ENCODE peak calls at places on chromosomes 12 and 14, in four cellular contexts. H is choroid plexus epithelial cell, R is foreskin fibroblast, B is epithelial cell of esophagus. D is an unnamed sample.
A peak's percentile ranks its signal among the peaks of the same experiment; 100 is the strongest.

GRCh38 chr12:14896477-14897184 is 11.0 kb upstream of the MGP start:
- DNase-seq in H (peak; percentile 85), R (peak; percentile 57), B (peak; percentile 61), D (peak; percentile 60)

GRCh38 chr12:43103866-43104265 is 448.1 kb downstream of the ADAMTS20 start:
- DNase-seq in H (no peak), R (no peak), B (no peak), D (no peak)

GRCh38 chr12:128698573-128698972 is 125.2 kb downstream of the SLC15A4 start:
- DNase-seq in H (no peak), R (no peak), B (no peak), D (no peak)

GRCh38 chr14:81625343-81625742 is 91.7 kb upstream of the SEL1L start:
- DNase-seq in H (peak; percentile 12), R (no peak), B (peak; percentile 32), D (no peak)

GRCh38 chr12:107525063-107525718 is 160.4 kb upstream of the PWP1 start:
- DNase-seq in H (no peak), R (no peak), B (no peak), D (no peak)

GRCh38 chr12:11901687-11902524 is 168.8 kb upstream of the BCL2L14 start:
- DNase-seq in H (no peak), R (no peak), B (no peak), D (no peak)

GRCh38 chr12:52401926-52402325 is 4.2 kb downstream of the KRT82 start:
- DNase-seq in H (no peak), R (no peak), B (peak; percentile 51), D (no peak)

GRCh38 chr14:55604900-55605418 is 25.0 kb downstream of the KTN1 start:
- DNase-seq in H (no peak), R (no peak), B (no peak), D (no peak)

GRCh38 chr12:8914716-8915526 is 612 bp downstream of the PHC1 start:
- DNase-seq in H (peak; percentile 72), R (peak; percentile 33), B (peak; percentile 72), D (no peak)

GRCh38 chr14:76923422-76924362 is 97.5 kb downstream of the LRRC74A start:
- DNase-seq in H (no peak), R (no peak), B (no peak), D (no peak)

GRCh38 chr14:68394719-68395117 is 398.1 kb downstream of the ZFP36L1 start:
- DNase-seq in H (no peak), R (no peak), B (no peak), D (no peak)

GRCh38 chr14:68392393-68393085 is 400.3 kb downstream of the ZFP36L1 start:
- DNase-seq in H (peak; percentile 62), R (no peak), B (peak; percentile 37), D (no peak)

GRCh38 chr14:68395585-68395984 is 397.3 kb downstream of the ZFP36L1 start:
- DNase-seq in H (peak; percentile 43), R (peak; percentile 95), B (no peak), D (no peak)

GRCh38 chr14:68393178-68393763 is 399.6 kb downstream of the ZFP36L1 start:
- DNase-seq in H (no peak), R (no peak), B (no peak), D (no peak)

DNA sequence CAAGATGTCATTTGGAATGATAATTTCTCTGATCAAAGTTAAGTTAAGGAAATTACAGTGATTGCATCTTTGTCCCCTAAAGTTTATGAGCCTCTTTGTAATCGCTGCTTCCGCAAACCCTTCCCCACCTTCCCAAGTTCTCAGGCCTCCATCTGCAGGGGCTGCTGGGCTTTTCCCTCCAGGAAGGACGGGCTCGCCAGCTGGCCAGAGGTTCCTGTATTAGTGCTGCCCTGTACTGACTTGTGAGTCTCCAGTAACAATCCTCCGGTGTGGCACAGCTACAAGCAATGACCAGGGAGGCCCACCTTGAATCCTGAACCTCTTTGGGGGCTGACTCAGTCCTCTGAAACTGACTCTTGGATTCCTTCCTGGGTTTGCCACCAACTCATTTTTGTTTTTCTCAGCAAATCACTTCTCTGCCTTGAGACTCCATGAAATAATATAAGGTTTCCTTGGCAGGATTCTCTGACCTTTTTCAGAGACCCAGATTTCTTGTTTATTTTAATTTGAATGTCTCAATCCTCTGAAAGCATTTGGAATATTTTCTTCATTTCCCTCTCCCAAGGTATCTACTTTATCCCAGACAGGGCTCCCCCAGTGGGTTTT is 398.7 kb downstream of the ZFP36L1 start:
- DNase-seq in H (peak; percentile 27), R (no peak), B (no peak), D (no peak)
- TF ChIP-seq CTCF in H (no peak), R (no peak), B (no peak), D (no peak)

GRCh38 chr14:80055226-80055625 is 156.1 kb downstream of the DIO2 start:
- DNase-seq in H (peak; percentile 37), R (no peak), B (no peak), D (no peak)

GRCh38 chr14:80059041-80059440 is 152.3 kb downstream of the DIO2 start:
- DNase-seq in H (peak; percentile 14), R (no peak), B (no peak), D (no peak)

GRCh38 chr14:80054020-80054419 is 157.3 kb downstream of the DIO2 start:
- DNase-seq in H (no peak), R (no peak), B (no peak), D (no peak)

GRCh38 chr14:80055912-80056801 is 155.1 kb downstream of the DIO2 start:
- DNase-seq in H (peak; percentile 86), R (peak; percentile 23), B (peak; percentile 64), D (no peak)
- TF ChIP-seq CTCF in H (peak; percentile 90), R (peak; percentile 79), B (peak; percentile 89), D (peak; percentile 79)

GRCh38 chr12:57087689-57088441 is 1.0 kb upstream of the NAB2 start:
- DNase-seq in H (peak; percentile 95), R (peak; percentile 99), B (peak; percentile 93), D (peak; percentile 88)
- TF ChIP-seq CTCF in H (no peak), R (no peak), B (no peak), D (no peak)

GRCh38 chr12:19971396-19971802 is 396.9 kb upstream of the PDE3A start:
- DNase-seq in H (peak; percentile 76), R (no peak), B (no peak), D (no peak)
- TF ChIP-seq CTCF in H (peak; percentile 5), R (no peak), B (no peak), D (no peak)

GRCh38 chr14:103030741-103031565 is 26.4 kb downstream of the CDC42BPB start:
- DNase-seq in H (peak; percentile 42), R (no peak), B (no peak), D (no peak)

GRCh38 chr14:103033744-103034143 is 23.6 kb downstream of the CDC42BPB start:
- DNase-seq in H (no peak), R (no peak), B (no peak), D (no peak)

GRCh38 chr14:103031566-103031911 is 25.8 kb downstream of the CDC42BPB start:
- DNase-seq in H (no peak), R (no peak), B (peak; percentile 36), D (no peak)

GRCh38 chr14:103029936-103030335 is 27.4 kb downstream of the CDC42BPB start:
- DNase-seq in H (no peak), R (no peak), B (no peak), D (no peak)

DNA sequence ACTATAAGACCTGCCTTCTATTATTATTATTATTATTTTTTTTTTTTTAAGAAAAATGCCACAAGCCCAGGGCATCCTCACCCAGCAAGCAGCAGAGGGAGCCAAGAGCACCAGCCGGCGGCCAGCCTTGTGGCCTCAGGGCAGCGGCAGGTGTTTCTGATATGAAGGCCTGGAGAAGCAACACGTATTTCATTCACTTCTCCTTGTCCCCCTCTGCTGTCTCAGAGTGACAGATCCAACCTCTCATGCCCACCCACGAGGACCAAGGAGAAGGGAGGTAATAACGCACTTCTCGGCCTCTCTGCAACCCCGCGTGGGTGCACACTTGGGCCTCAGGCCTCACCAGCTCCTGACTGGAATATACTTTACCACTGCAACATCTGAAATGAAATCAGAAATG is 25.4 kb downstream of the CDC42BPB start:
- DNase-seq in H (no peak), R (no peak), B (peak; percentile 34), D (no peak)
- TF ChIP-seq CTCF in H (no peak), R (no peak), B (peak; percentile 27), D (no peak)

DNA sequence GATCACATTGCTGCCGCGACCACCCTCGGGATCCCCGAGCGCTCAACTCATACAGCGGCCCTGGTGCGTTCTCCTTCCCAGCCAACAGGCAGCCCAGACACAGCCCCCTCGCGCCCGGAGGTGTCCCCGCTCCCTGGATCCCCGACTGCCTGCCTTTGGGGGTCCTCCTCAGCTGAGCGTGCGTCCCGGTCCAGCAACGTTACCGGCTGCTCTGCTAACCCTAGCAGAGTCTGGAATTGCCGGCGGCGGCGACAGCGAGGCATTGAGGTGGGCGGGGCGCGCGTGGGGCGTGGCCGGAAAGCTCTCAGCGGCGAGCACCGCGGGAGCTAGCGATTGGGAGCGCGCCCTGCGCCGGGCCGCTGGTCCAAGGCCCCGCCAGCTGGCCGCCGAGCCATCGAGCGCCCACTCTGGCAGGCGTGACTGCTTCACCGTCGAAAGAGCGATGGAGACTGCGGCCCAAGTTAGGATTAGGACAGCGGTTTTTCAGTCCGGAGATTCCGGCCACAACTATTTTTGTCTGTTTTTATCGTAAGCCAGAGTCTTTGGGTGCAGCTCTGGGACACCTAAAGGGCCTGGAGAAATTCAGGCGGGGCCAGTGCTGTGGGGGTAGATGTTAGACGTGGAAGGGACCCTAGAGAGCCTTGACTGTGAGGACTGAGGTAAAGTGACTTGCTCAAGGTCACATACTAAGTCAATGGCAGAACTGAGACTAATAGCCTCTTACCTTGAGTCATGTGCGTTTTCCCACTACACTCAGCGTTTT is at the start of gene HEATR5A:
- DNase-seq in H (peak; percentile 98), R (peak; percentile 97), B (peak; percentile 96), D (peak; percentile 51)
- TF ChIP-seq CTCF in H (peak; percentile 33), R (no peak), B (no peak), D (peak; percentile 43)

GRCh38 chr12:109264095-109264942 is 44.8 kb downstream of the FOXN4 start:
- DNase-seq in H (peak; percentile 71), R (peak; percentile 17), B (peak; percentile 69), D (no peak)
- TF ChIP-seq CTCF in H (peak; percentile 86), R (peak; percentile 78), B (peak; percentile 69), D (peak; percentile 87)

GRCh38 chr12:110932048-110932447 is 11.7 kb upstream of the MYL2 start:
- DNase-seq in H (peak; percentile 24), R (no peak), B (no peak), D (no peak)
- TF ChIP-seq CTCF in H (peak; percentile 66), R (peak; percentile 14), B (peak; percentile 25), D (no peak)

DNA sequence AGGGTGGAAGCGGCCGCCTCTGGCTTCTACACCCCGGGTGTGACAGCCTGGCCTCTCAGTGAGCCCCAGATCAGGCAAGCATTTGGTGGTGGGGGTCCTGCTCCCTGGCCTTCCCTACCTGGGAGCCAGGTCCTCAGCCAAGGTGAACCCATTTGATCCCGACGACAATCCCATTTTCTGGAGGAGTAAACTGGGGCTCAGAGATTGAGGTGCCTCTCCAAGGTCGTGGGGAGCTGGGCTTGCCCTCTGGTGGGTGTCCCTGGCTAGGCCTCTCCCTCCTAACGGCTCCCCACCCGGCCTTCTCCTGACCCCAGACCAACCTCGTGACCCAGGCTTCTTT is 2.7 kb upstream of the EXOC3L4 start:
- DNase-seq in H (no peak), R (no peak), B (no peak), D (no peak)
- TF ChIP-seq CTCF in H (no peak), R (peak; percentile 1), B (no peak), D (no peak)

GRCh38 chr14:23060536-23061260 is 3.4 kb upstream of the CDH24 start:
- DNase-seq in H (no peak), R (no peak), B (no peak), D (no peak)

GRCh38 chr14:23063601-23064000 is 6.3 kb upstream of the CDH24 start:
- DNase-seq in H (no peak), R (no peak), B (peak; percentile 36), D (no peak)

GRCh38 chr14:23058654-23059504 is 1.6 kb upstream of the CDH24 start:
- DNase-seq in H (no peak), R (no peak), B (no peak), D (no peak)

GRCh38 chr14:23057757-23058653 is 685 bp upstream of the CDH24 start:
- DNase-seq in H (peak; percentile 85), R (peak; percentile 72), B (peak; percentile 87), D (no peak)

GRCh38 chr14:23061995-23062394 is 4.7 kb upstream of the CDH24 start:
- DNase-seq in H (peak; percentile 98), R (peak; percentile 92), B (peak; percentile 93), D (peak; percentile 78)
- TF ChIP-seq CTCF in H (peak; percentile 14), R (no peak), B (no peak), D (no peak)